ENCODE peak calls at places on chromosomes 1 and 21, in five cellular contexts. S, M, G, B and L are unnamed samples.

GRCh38 chr1:21149430-21149861 is 27.3 kb downstream of the EIF4G3 start:
- DNase-seq in S (no peak), M (peak; percentile 56), G (no peak), B (no peak), L (no peak)

GRCh38 chr1:68347415-68347814 is 102.3 kb downstream of the RPE65 start:
- DNase-seq in S (no peak), M (no peak), G (peak; percentile 31), B (no peak), L (peak; percentile 78)

GRCh38 chr1:54335396-54336056 is 70.7 kb downstream of the SSBP3 start:
- DNase-seq in S (no peak), M (peak; percentile 95), G (no peak), B (peak; percentile 40), L (no peak)

GRCh38 chr1:114671011-114671938 is 1.4 kb upstream of the DENND2C start:
- DNase-seq in S (no peak), M (peak; percentile 32), G (peak; percentile 36), B (no peak), L (no peak)

GRCh38 chr1:205199090-205199930 is 12.2 kb downstream of the DSTYK start:
- DNase-seq in S (no peak), M (peak; percentile 70), G (peak; percentile 29), B (no peak), L (no peak)

GRCh38 chr1:109933856-109934711 is 23.4 kb downstream of the CSF1 start:
- DNase-seq in S (no peak), M (peak; percentile 96), G (peak; percentile 6), B (no peak), L (no peak)

GRCh38 chr1:154969741-154970452 is 650 bp downstream of the SHC1 start:
- DNase-seq in S (no peak), M (no peak), G (no peak), B (no peak), L (no peak)

GRCh38 chr1:93980881-93981280 is 71.7 kb upstream of the GCLM start:
- DNase-seq in S (no peak), M (no peak), G (no peak), B (no peak), L (no peak)

GRCh38 chr1:21381354-21381753 is 58.6 kb upstream of the NBPF3 start:
- DNase-seq in S (no peak), M (no peak), G (no peak), B (no peak), L (no peak)

GRCh38 chr1:50275564-50275963 is 147.7 kb downstream of the DMRTA2 start:
- DNase-seq in S (no peak), M (no peak), G (no peak), B (no peak), L (no peak)

GRCh38 chr1:229817936-229818335 is 191.9 kb downstream of the URB2 start:
- DNase-seq in S (no peak), M (no peak), G (no peak), B (no peak), L (no peak)

GRCh38 chr21:42002421-42002958 is 7.7 kb downstream of the ZBTB21 start:
- DNase-seq in S (peak; percentile 15), M (peak; percentile 98), G (peak; percentile 67), B (no peak), L (peak; percentile 86)

GRCh38 chr1:182175340-182176068 is 114.0 kb upstream of the ZNF648 start:
- DNase-seq in S (no peak), M (no peak), G (no peak), B (no peak), L (no peak)

GRCh38 chr1:13479171-13479856 is 34.5 kb downstream of the LRRC38 start:
- DNase-seq in S (no peak), M (no peak), G (no peak), B (no peak), L (no peak)

GRCh38 chr1:113875714-113876113 is 4.2 kb upstream of the PTPN22 start:
- DNase-seq in S (no peak), M (no peak), G (no peak), B (no peak), L (no peak)

GRCh38 chr1:165384016-165384415 is 27.5 kb upstream of the LMX1A start:
- DNase-seq in S (no peak), M (no peak), G (no peak), B (no peak), L (no peak)

GRCh38 chr1:33985166-33985565 is 121.3 kb downstream of the HMGB4 start:
- DNase-seq in S (no peak), M (no peak), G (no peak), B (no peak), L (no peak)

GRCh38 chr1:226706664-226707063 is 32.4 kb downstream of the ITPKB start:
- DNase-seq in S (no peak), M (no peak), G (no peak), B (no peak), L (no peak)

GRCh38 chr1:19427087-19427781 is 58.1 kb downstream of the CAPZB start:
- DNase-seq in S (no peak), M (peak; percentile 87), G (no peak), B (no peak), L (no peak)

GRCh38 chr1:201176931-201177330 is 13.7 kb upstream of the IGFN1 start:
- DNase-seq in S (no peak), M (peak; percentile 56), G (no peak), B (no peak), L (no peak)

GRCh38 chr1:50970927-50971582 is 1.0 kb downstream of the CDKN2C start:
- DNase-seq in S (no peak), M (no peak), G (no peak), B (no peak), L (no peak)

GRCh38 chr1:198157847-198158765 is 1.3 kb downstream of the NEK7 start:
- DNase-seq in S (no peak), M (peak; percentile 57), G (peak; percentile 33), B (no peak), L (no peak)

GRCh38 chr1:28756846-28757245 is 20.1 kb downstream of the YTHDF2 start:
- DNase-seq in S (no peak), M (no peak), G (no peak), B (no peak), L (no peak)

GRCh38 chr1:220278991-220279390 is 6.7 kb upstream of the RAB3GAP2 start:
- DNase-seq in S (no peak), M (peak; percentile 56), G (no peak), B (no peak), L (no peak)

GRCh38 chr1:155648207-155649147 is 38.5 kb downstream of the MSTO1 start:
- DNase-seq in S (no peak), M (peak; percentile 94), G (no peak), B (no peak), L (no peak)

GRCh38 chr1:65991694-65992093 is 199.0 kb downstream of the PDE4B start:
- DNase-seq in S (no peak), M (no peak), G (no peak), B (no peak), L (no peak)

GRCh38 chr1:1986451-1987141 is 17.0 kb downstream of the CFAP74 start:
- DNase-seq in S (no peak), M (no peak), G (no peak), B (no peak), L (no peak)

GRCh38 chr1:110787328-110788071 is 85.4 kb upstream of the CD53 start:
- DNase-seq in S (peak; percentile 25), M (no peak), G (peak; percentile 22), B (no peak), L (peak; percentile 85)

DNA sequence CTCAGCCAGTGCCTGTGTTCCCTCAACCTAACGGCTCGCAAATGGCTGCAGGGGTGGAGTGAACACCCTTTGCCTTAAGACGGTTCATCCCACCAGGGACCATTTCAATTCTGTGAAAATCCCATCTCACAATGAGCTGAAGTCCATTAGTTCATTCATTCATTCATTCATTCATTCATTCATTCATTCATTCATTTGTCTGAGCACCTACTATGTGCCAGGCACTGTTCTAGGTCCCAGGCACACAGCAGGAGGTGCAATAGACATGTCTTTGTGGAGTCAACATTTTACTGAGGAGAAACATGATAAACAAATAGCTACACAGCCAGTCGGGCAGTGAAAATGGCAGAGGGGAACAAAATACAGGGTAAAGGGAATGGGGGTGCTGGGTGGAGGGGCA is 618.8 kb downstream of the MATN1 start:
- DNase-seq in S (no peak), M (no peak), G (no peak), B (no peak), L (no peak)
- TF ChIP-seq CTCF in S (no peak), M (no peak), G (no peak), B (no peak), L (no peak)

DNA sequence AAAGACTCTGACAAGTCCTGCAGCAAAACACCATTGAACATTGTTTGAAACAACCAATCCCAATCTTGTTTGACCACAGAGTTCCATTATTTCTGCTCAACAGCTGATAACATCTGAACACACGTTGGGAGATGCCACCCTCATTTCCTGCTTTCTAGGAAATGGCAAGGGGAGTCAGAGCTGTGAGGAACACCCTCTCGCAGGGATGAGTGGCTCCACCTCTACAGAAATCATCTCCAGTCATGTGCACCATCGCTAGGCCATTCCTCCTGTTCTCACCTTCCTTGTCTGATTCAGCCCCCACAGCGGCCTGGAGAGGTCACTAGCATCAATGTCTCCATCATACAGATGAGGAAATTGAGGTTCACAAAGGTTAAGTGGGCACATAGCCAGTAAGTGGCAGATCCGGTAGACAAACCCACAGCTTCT is 22.4 kb upstream of the RUNX3 start:
- DNase-seq in S (no peak), M (no peak), G (no peak), B (no peak), L (no peak)
- TF ChIP-seq CTCF in S (no peak), M (no peak), G (no peak), B (no peak), L (peak; percentile 20)

GRCh38 chr1:63272811-63273210 is 49.6 kb upstream of the FOXD3 start:
- DNase-seq in S (no peak), M (no peak), G (no peak), B (no peak), L (no peak)

GRCh38 chr1:63276625-63277024 is 45.7 kb upstream of the FOXD3 start:
- DNase-seq in S (no peak), M (no peak), G (no peak), B (no peak), L (no peak)

GRCh38 chr1:63274371-63274770 is 48.0 kb upstream of the FOXD3 start:
- DNase-seq in S (no peak), M (no peak), G (no peak), B (no peak), L (no peak)

GRCh38 chr1:63277195-63278192 is 44.9 kb upstream of the FOXD3 start:
- DNase-seq in S (no peak), M (no peak), G (no peak), B (no peak), L (no peak)

DNA sequence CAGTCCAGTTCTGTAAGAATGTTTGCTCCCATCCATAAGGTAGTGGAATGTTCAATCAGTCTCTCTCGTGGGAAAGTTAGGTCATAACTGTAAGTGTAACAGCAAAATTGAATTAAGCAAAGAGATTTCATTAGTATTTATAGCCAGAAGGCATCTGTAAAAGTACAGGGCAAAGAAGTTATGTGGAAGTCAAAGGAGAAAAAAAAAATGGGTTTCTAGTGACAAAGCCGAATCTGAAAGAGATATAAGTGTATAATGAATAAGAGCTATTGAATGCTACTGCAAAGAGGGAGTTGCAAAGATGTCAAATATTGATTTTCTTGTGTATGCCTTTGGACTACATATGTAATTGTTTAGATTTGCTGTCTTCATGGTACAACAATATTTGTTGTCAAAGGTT is 47.4 kb upstream of the FOXD3 start:
- DNase-seq in S (no peak), M (no peak), G (no peak), B (no peak), L (no peak)
- TF ChIP-seq CTCF in S (no peak), M (no peak), G (no peak), B (no peak), L (no peak)

DNA sequence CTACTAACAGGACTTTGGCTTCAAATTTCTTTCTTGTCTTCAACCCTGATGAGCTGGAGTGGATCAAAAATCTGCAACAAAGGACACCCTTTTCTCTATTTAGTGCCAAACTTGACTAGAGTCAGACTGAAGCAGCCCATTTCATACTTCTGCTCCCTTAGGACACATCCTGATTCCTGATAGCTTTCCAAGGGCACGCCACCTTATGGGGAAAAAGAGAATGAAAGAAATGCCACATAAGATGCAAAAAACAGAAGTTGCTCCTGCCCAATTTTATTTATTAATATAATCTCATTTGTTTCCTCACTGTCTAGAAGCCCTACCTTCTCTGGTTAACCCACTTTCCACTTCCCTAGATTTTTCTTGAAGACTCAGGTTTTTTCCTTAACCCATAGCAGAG is 72.7 kb upstream of the NBPF4 start:
- DNase-seq in S (no peak), M (peak; percentile 4), G (no peak), B (no peak), L (no peak)
- TF ChIP-seq CTCF in S (no peak), M (peak; percentile 28), G (no peak), B (no peak), L (peak; percentile 10)